ENCODE peak calls at places on chromosomes 16 and 17, in nine cellular contexts. X, A, O, P, T, S, N, J and M are unnamed samples.

GRCh38 chr16:27526169-27526568 is 23.5 kb downstream of the GTF3C1 start:
- DNase-seq in X (no peak), A (no peak), O (no peak), P (no peak), T (no peak), S (no peak), N (no peak), J (no peak), M (no peak)

GRCh38 chr17:1813088-1813487 is 16.6 kb downstream of the SMYD4 start:
- DNase-seq in X (no peak), A (no peak), O (peak; percentile 7), P (peak; percentile 25), T (no peak), S (peak; percentile 5), N (peak; percentile 45), J (no peak), M (no peak)

GRCh38 chr17:64641499-64641898 is 20.6 kb downstream of the SMURF2 start:
- DNase-seq in X (peak; percentile 48), A (no peak), O (no peak), P (peak; percentile 87), T (no peak), S (peak; percentile 97), N (peak; percentile 96), J (no peak), M (no peak)

GRCh38 chr17:29331330-29331729 is 37.4 kb upstream of the NUFIP2 start:
- DNase-seq in X (no peak), A (no peak), O (no peak), P (no peak), T (no peak), S (no peak), N (no peak), J (no peak), M (no peak)

GRCh38 chr16:85350973-85351372 is 238.7 kb upstream of the CIBAR2 start:
- DNase-seq in X (no peak), A (peak; percentile 79), O (peak; percentile 91), P (peak; percentile 98), T (no peak), S (peak; percentile 99), N (peak; percentile 95), J (peak; percentile 93), M (no peak)

GRCh38 chr16:69424935-69425784 is 741 bp downstream of the CYB5B start:
- DNase-seq in X (no peak), A (no peak), O (no peak), P (no peak), T (no peak), S (no peak), N (no peak), J (no peak), M (no peak)

GRCh38 chr17:48626470-48627241 is 498 bp upstream of the HOXB9 start:
- DNase-seq in X (peak; percentile 88), A (no peak), O (no peak), P (no peak), T (no peak), S (peak; percentile 40), N (peak; percentile 15), J (no peak), M (no peak)

GRCh38 chr16:85306071-85306792 is 194.0 kb upstream of the CIBAR2 start:
- DNase-seq in X (peak; percentile 90), A (no peak), O (peak; percentile 96), P (peak; percentile 77), T (no peak), S (peak; percentile 89), N (peak; percentile 72), J (no peak), M (no peak)

GRCh38 chr16:17149904-17150483 is 320.8 kb downstream of the XYLT1 start:
- DNase-seq in X (no peak), A (no peak), O (no peak), P (no peak), T (no peak), S (no peak), N (no peak), J (no peak), M (no peak)

GRCh38 chr17:12927541-12928425 is 90.0 kb downstream of the ELAC2 start:
- DNase-seq in X (no peak), A (no peak), O (no peak), P (no peak), T (no peak), S (no peak), N (no peak), J (no peak), M (no peak)

GRCh38 chr17:41801374-41802062 is 10.2 kb downstream of the P3H4 start:
- DNase-seq in X (peak; percentile 91), A (peak; percentile 59), O (peak; percentile 87), P (peak; percentile 78), T (peak; percentile 78), S (peak; percentile 74), N (peak; percentile 63), J (no peak), M (peak; percentile 66)

GRCh38 chr16:85570735-85571562 is 42.2 kb upstream of the GSE1 start:
- DNase-seq in X (no peak), A (no peak), O (peak; percentile 85), P (no peak), T (no peak), S (no peak), N (no peak), J (no peak), M (peak; percentile 78)

GRCh38 chr16:46714797-46715591 is 25.5 kb downstream of the ORC6 start:
- DNase-seq in X (no peak), A (no peak), O (no peak), P (no peak), T (no peak), S (no peak), N (no peak), J (no peak), M (no peak)

GRCh38 chr17:10069301-10069700 is 129.1 kb downstream of the GAS7 start:
- DNase-seq in X (no peak), A (no peak), O (no peak), P (no peak), T (no peak), S (no peak), N (no peak), J (no peak), M (no peak)

GRCh38 chr16:14553447-14553846 is 76.6 kb downstream of the PARN start:
- DNase-seq in X (no peak), A (no peak), O (no peak), P (no peak), T (no peak), S (no peak), N (no peak), J (no peak), M (no peak)

GRCh38 chr16:4115209-4115940 is 867 bp downstream of the ADCY9 start:
- DNase-seq in X (peak; percentile 43), A (peak; percentile 50), O (peak; percentile 75), P (peak; percentile 69), T (peak; percentile 41), S (peak; percentile 68), N (peak; percentile 78), J (no peak), M (peak; percentile 29)

GRCh38 chr16:566475-567361 is at the start of gene NHLRC4:
- DNase-seq in X (no peak), A (peak; percentile 74), O (peak; percentile 69), P (peak; percentile 44), T (no peak), S (peak; percentile 58), N (peak; percentile 31), J (no peak), M (peak; percentile 47)

GRCh38 chr17:43398724-43399595 is at the start of gene ARL4D:
- DNase-seq in X (peak; percentile 82), A (peak; percentile 68), O (peak; percentile 93), P (peak; percentile 82), T (peak; percentile 66), S (peak; percentile 85), N (peak; percentile 77), J (no peak), M (peak; percentile 89)

GRCh38 chr17:57088298-57088697 is 3.3 kb downstream of the AKAP1 start:
- DNase-seq in X (no peak), A (no peak), O (no peak), P (no peak), T (no peak), S (no peak), N (no peak), J (no peak), M (no peak)

GRCh38 chr17:79414063-79414462 is 196.8 kb downstream of the RBFOX3 start:
- DNase-seq in X (no peak), A (no peak), O (no peak), P (no peak), T (no peak), S (no peak), N (no peak), J (no peak), M (no peak)